ENCODE peak calls at places on chromosomes 1 and 21, in ten cellular contexts. L is aorta, K is ovary, R is left lung, N is breast epithelium, C is colonic mucosa, X is OCI-LY7, D is cardiac muscle cell, U is PC-3, Q is astrocyte. B is an unnamed sample. For H3K36me3, the result is how much of the 10 kb centered on the place peaks cover.

GRCh38 chr21:15061747-15062146 is 3.1 kb downstream of the NRIP1 start:
- DNase-seq in X (no peak), N (no peak), K (no peak), U (no peak), D (no peak), R (no peak), Q (no peak), L (no peak), C (no peak), B (no peak)

GRCh38 chr1:20233394-20233793 is 47.1 kb upstream of the PLA2G2C start:
- DNase-seq in C (no peak), X (peak), R (no peak), Q (no peak), U (peak), L (no peak), K (no peak), D (peak), N (no peak), B (no peak)

GRCh38 chr1:64098856-64099606 is 104.4 kb upstream of the UBE2U start:
- DNase-seq in N (no peak), R (no peak), C (no peak), K (no peak), X (no peak), Q (no peak), D (no peak), L (no peak), U (no peak), B (no peak)

GRCh38 chr1:52771384-52771783 is 45.1 kb downstream of the ZYG11B start:
- DNase-seq in X (no peak), U (no peak), N (no peak), L (no peak), D (no peak), C (no peak), Q (peak), R (no peak), K (no peak), B (no peak)

GRCh38 chr1:39720094-39720999 is 18.3 kb upstream of the PPIE start:
- DNase-seq in D (peak), X (peak), Q (peak), C (no peak), N (no peak), L (no peak), K (no peak), U (peak), R (no peak), B (no peak)

GRCh38 chr1:20386682-20387081 is 96.0 kb downstream of the VWA5B1 start:
- DNase-seq in R (no peak), Q (no peak), N (no peak), X (peak), C (no peak), K (no peak), L (no peak), D (no peak), U (no peak), B (no peak)

GRCh38 chr1:50268049-50268448 is 155.2 kb downstream of the DMRTA2 start:
- DNase-seq in Q (no peak), X (peak), D (no peak), N (no peak), U (peak), C (no peak), R (no peak), L (no peak), K (no peak), B (no peak)

GRCh38 chr1:91635763-91636162 is 135.1 kb downstream of the CDC7 start:
- DNase-seq in N (no peak), U (no peak), L (no peak), Q (no peak), R (no peak), X (no peak), C (no peak), D (no peak), K (no peak), B (no peak)

GRCh38 chr1:55584521-55585401 is 369.6 kb upstream of the USP24 start:
- DNase-seq in C (no peak), U (peak), N (no peak), X (no peak), D (peak), K (peak), L (no peak), Q (peak), R (no peak), B (peak)

GRCh38 chr1:5908461-5909375 is 83.5 kb downstream of the NPHP4 start:
- DNase-seq in Q (no peak), D (no peak), L (no peak), K (no peak), C (no peak), N (no peak), U (no peak), R (no peak), X (no peak), B (no peak)

GRCh38 chr1:29416825-29417557 is 180.7 kb downstream of the PTPRU start:
- DNase-seq in K (no peak), R (no peak), C (no peak), D (peak), N (no peak), Q (peak), L (no peak), U (no peak), X (no peak), B (peak)

GRCh38 chr1:234737915-234738314 is 127.9 kb upstream of the IRF2BP2 start:
- DNase-seq in L (no peak), D (no peak), X (no peak), R (no peak), U (no peak), C (no peak), Q (no peak), N (no peak), K (peak), B (no peak)

GRCh38 chr1:52552236-52552504 is 722 bp downstream of the TUT4 start:
- DNase-seq in Q (peak), L (no peak), D (peak), C (peak), N (no peak), U (peak), R (no peak), K (peak), X (peak), B (peak)

GRCh38 chr1:230972855-230973271 is 5.8 kb downstream of the TTC13 start:
- DNase-seq in X (peak), R (no peak), K (no peak), L (no peak), D (no peak), U (peak), C (peak), Q (peak), N (no peak), B (no peak)

GRCh38 chr1:201383647-201384405 is 6.3 kb upstream of the TNNT2 start:
- DNase-seq in R (no peak), C (no peak), N (no peak), X (no peak), K (no peak), Q (peak), U (peak), D (peak), L (no peak), B (no peak)

GRCh38 chr1:38073926-38074677 is 27.5 kb upstream of the POU3F1 start:
- DNase-seq in U (no peak), N (no peak), X (no peak), D (no peak), C (no peak), L (no peak), Q (peak), K (no peak), R (no peak), B (no peak)

GRCh38 chr1:240455228-240455821 is 156.6 kb downstream of the GREM2 start:
- DNase-seq in X (peak), U (peak), Q (no peak), R (no peak), K (no peak), N (no peak), C (no peak), D (peak), L (no peak), B (no peak)

GRCh38 chr1:43056981-43057391 is 98.3 kb upstream of the SLC2A1 start:
- DNase-seq in L (no peak), N (no peak), D (peak), C (no peak), U (no peak), R (no peak), X (no peak), K (no peak), Q (no peak), B (peak)

GRCh38 chr1:178932552-178932906 is 61.7 kb upstream of the ANGPTL1 start:
- DNase-seq in D (no peak), R (no peak), C (no peak), N (no peak), X (no peak), L (no peak), U (no peak), K (no peak), Q (no peak), B (no peak)

GRCh38 chr1:160167580-160167979 is 16.2 kb downstream of the ATP1A4 start:
- DNase-seq in U (peak), L (no peak), R (no peak), K (no peak), N (no peak), Q (no peak), D (no peak), X (no peak), C (no peak), B (no peak)

GRCh38 chr1:203281033-203281432 is 24.3 kb upstream of the BTG2 start:
- DNase-seq in K (no peak), L (no peak), C (no peak), R (no peak), X (peak), U (peak), Q (no peak), N (peak), D (no peak), B (no peak)

GRCh38 chr1:40855513-40855912 is 6.7 kb downstream of the CITED4 start:
- DNase-seq in X (no peak), K (no peak), R (no peak), Q (no peak), N (no peak), L (no peak), C (no peak), U (no peak), D (no peak), B (no peak)

DNA sequence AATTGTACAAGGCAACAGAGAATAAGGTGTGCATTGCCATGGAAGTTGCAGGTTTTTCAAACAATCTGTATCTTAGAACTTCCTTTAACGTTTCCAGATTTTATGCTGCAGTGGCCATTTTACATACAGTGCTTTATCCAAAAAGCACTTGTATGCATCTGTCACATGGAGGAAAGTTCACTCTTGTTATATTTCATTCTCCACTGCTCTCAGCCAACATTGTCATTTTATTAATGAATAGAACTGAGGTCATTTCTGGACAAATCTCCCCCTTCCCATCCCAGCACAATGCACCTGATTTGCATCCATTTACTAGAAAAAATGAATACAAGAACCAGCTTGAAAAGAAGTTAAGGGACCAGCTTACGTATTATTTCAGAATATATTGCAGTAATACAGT is 342.0 kb downstream of the USP25 start:
- DNase-seq in R (no peak), N (no peak), D (no peak), C (no peak), U (no peak), Q (no peak), X (no peak), K (no peak), L (no peak), B (no peak)
- H3K27ac ChIP-seq in R (no peak), N (no peak), D (no peak), C (no peak), U (no peak), Q (peak), X (no peak), K (no peak), L (no peak), B (peak)

DNA sequence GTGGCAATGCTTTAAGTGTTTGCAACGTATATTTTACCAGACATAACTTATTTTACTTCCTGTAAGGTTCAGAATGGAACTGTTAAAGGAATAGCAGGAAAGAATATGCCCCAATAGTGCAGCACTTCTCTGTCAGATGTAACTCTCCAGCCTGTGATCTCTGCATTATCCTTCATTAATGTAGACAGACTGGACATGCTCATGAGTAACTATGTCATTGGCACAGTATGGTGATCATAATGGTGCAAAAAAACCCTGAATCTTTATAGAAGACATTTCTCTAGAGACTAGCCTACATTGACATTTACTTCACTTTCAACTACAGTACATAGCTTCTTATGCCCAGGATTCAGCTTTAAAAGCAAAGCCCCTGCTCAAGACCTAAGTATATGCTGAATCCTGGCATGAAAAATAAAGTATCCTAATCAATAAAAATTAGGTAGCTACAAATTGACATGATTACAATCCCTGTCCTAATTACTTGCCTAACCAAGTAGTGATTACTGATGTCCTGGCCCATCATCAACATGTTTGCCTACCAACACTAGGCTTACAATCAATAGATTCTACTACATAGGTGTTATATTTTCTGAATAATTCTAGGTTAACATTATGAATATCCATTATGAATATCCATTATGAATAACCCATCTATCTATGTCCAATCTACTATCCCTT is 13.9 kb downstream of the COX20 start:
- DNase-seq in C (no peak), L (no peak), D (no peak), R (no peak), U (no peak), N (no peak), K (no peak), X (no peak), Q (no peak), B (no peak)
- H3K36me3 ChIP-seq in C (under half), L (under half), D (half or more), R (half or more), U (half or more), N (under half), K (under half), X (half or more), Q (half or more), B (under half)

DNA sequence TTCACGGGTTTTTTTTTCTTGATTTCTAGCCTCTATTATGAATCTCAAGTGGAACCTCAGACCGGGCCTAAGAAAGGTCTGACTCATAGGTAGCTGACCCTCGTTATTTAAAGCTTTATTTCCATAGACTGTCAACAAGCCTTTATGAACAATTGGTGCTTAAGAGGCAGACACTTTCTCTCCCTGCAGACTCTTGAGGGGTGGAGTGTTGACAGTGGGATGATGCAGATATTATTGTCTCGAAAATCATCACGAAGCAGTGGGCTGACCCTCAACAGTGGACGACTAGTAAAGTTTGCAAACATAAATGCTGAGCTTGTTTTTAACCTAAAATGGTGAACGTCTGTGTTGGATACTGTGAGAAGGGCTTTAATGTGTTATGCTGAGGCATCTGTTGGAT is 1.8 kb downstream of the SFT2D2 start:
- DNase-seq in Q (peak), X (no peak), N (no peak), U (peak), K (no peak), L (no peak), R (no peak), D (peak), C (no peak), B (no peak)
- H3K4me3 ChIP-seq in Q (peak), X (peak), N (peak), U (peak), K (peak), L (peak), R (peak), D (no peak), C (no peak), B (peak)

DNA sequence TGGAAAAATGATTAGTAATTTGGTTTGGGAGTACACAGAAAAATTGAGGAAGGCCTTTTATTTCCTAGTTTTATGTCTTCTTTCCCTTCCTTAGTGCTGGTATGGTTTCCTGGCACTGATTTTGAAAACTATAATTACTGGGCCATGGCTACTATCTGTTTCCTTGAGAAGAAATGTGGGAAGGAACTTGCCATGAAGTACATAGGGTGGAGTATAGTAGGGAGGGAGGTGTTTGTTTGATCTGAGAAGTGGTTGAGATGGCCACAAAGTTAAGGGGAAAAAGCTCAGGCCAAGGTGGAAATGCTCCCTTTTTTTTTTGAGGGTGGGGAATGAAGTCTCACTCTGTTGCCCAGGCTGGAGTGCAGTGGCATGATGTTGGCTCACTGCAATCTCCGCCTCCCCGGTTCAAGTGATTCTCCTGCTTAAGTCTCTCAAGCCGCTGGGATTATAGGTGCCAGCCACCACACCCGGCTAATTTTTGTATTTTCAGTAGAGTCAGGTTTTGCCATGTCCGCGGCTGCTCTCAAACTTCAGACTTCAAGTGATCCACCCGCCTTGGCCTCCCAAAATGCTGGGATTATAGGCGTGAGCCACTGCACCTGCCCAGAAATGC is 11.3 kb downstream of the HJV start:
- DNase-seq in K (peak), L (no peak), N (no peak), D (no peak), C (no peak), Q (no peak), R (no peak), X (no peak), U (no peak), B (no peak)
- H3K27ac ChIP-seq in K (no peak), L (no peak), N (peak), D (no peak), C (no peak), Q (no peak), R (peak), X (no peak), U (no peak), B (peak)

GRCh38 chr1:94669213-94669612 is 127.7 kb upstream of the F3 start:
- DNase-seq in U (no peak), Q (peak), K (no peak), X (no peak), D (peak), L (no peak), R (no peak), C (no peak), N (no peak), B (no peak)
- H3K36me3 ChIP-seq in U (under half), Q (under half), K (under half), X (under half), D (under half), L (under half), R (under half), C (under half), N (under half), B (under half)

DNA sequence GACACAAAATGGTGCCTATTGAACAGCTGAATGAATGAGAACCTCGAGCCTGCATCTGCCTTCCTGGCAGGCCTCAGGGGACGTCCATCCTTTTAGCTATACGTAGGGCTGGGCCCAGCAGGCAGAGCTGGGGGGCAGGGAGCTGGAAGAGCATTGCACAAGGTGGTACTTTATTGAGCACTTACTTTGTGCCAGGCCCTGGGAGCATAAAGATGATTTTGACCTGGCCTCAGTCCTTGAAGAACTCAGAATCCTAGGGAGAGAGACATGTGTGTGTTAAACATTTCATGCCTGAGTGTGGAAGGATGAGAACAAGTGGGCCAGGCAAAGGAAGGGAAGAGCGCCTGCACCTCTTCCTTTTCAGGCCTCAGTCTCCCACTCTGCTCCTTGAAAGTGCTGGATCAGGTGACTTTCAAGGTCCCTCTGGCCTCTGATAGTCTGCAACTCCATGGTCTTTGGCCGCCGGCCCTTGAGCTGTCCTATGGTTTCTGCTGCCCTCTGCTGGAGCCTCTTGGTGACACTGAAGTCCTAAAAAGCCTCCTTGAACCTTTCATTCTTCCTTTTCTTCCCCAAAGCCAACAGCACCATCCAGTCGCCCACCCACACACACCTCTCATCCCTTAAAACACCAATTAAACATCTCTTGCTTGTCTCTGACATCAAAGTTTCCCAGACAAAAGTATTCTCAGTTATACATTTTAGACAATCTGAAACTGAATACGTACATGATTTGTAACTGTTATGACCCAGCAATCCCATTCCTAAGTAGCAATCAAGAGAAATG is 3.5 kb upstream of the PEAR1 start:
- DNase-seq in D (peak), R (peak), Q (peak), X (peak), L (peak), K (peak), C (peak), U (peak), N (peak), B (peak)
- H3K4me3 ChIP-seq in D (no peak), R (no peak), Q (no peak), X (no peak), L (no peak), K (no peak), C (no peak), U (no peak), N (no peak), B (no peak)

GRCh38 chr1:34982820-34983376 is 2.2 kb downstream of the TMEM35B start:
- DNase-seq in X (peak), U (no peak), L (no peak), D (peak), Q (no peak), K (no peak), C (no peak), R (no peak), N (no peak), B (no peak)

GRCh38 chr1:34987018-34987417 is 1.9 kb upstream of the TMEM35B start:
- DNase-seq in C (no peak), R (no peak), D (no peak), N (no peak), X (no peak), U (peak), K (no peak), L (no peak), Q (no peak), B (no peak)

GRCh38 chr1:34985063-34985770 is at the start of gene TMEM35B:
- DNase-seq in R (peak), X (peak), Q (peak), C (peak), D (peak), U (peak), N (peak), L (peak), K (peak), B (peak)

GRCh38 chr1:34983700-34984355 is 1.3 kb downstream of the TMEM35B start:
- DNase-seq in C (no peak), D (peak), R (no peak), Q (peak), N (no peak), K (no peak), U (peak), X (peak), L (no peak), B (no peak)

GRCh38 chr1:34984435-34985062 is 598 bp downstream of the TMEM35B start:
- DNase-seq in N (no peak), D (peak), X (peak), Q (peak), U (peak), K (peak), C (peak), L (peak), R (no peak), B (peak)
- H3K27ac ChIP-seq in N (peak), D (peak), X (peak), Q (peak), U (peak), K (peak), C (peak), L (peak), R (peak), B (peak)

B was measured in uterus.